ENCODE peak calls at places on chromosomes 6 and 20, in four cellular contexts. O is pancreas; B is heart left ventricle; D is CD8-positive, alpha-beta T cell. X is an unnamed sample. For H3K4me1 and H3K36me3, the result is how much of the 10 kb centered on the place peaks cover.

GRCh38 chr20:3077618-3078134 is 6.3 kb downstream of the OXT start:
- DNase-seq in O (no peak), B (no peak), D (no peak), X (no peak)

GRCh38 chr6:17656092-17656491 is 50.6 kb downstream of the NUP153 start:
- DNase-seq in O (no peak), B (no peak), D (no peak), X (no peak)

GRCh38 chr6:140494321-140495085 is 1120.1 kb upstream of the CITED2 start:
- DNase-seq in O (no peak), B (no peak), D (no peak), X (no peak)

GRCh38 chr6:149860834-149861602 is 3.1 kb downstream of the LRP11 start:
- DNase-seq in O (no peak), B (no peak), D (no peak), X (no peak)

GRCh38 chr6:38305995-38306681 is 333.6 kb downstream of the BTBD9 start:
- DNase-seq in O (no peak), B (no peak), D (no peak), X (no peak)

GRCh38 chr6:84258268-84258667 is 30.8 kb upstream of the CEP162 start:
- DNase-seq in O (no peak), B (no peak), D (no peak), X (no peak)

GRCh38 chr6:8556370-8557018 is 121.1 kb upstream of the SLC35B3 start:
- DNase-seq in O (no peak), B (no peak), D (no peak), X (no peak)

GRCh38 chr6:75117701-75118100 is 88.2 kb downstream of the COL12A1 start:
- DNase-seq in O (no peak), B (no peak), D (no peak), X (no peak)

GRCh38 chr6:106939208-106939607 is 35.3 kb downstream of the CD24 start:
- DNase-seq in O (no peak), B (no peak), D (no peak), X (no peak)

GRCh38 chr20:62208805-62209755 is 11.0 kb downstream of the HRH3 start:
- DNase-seq in O (no peak), B (no peak), D (no peak), X (peak)

GRCh38 chr20:39532205-39532604 is 570.1 kb downstream of the DHX35 start:
- DNase-seq in O (no peak), B (no peak), D (no peak), X (no peak)

GRCh38 chr20:11302436-11302835 is 615.3 kb upstream of the BTBD3 start:
- DNase-seq in O (no peak), B (no peak), D (no peak), X (no peak)

GRCh38 chr6:43076928-43077809 is 1.1 kb downstream of the PTK7 start:
- DNase-seq in O (peak), B (no peak), D (no peak), X (no peak)

GRCh38 chr6:129707882-129708495 is 2.0 kb downstream of the ARHGAP18 start:
- DNase-seq in O (no peak), B (no peak), D (no peak), X (no peak)

GRCh38 chr6:129701721-129702455 is 8.1 kb downstream of the ARHGAP18 start:
- DNase-seq in O (no peak), B (no peak), D (no peak), X (no peak)

GRCh38 chr6:129707028-129707427 is 2.9 kb downstream of the ARHGAP18 start:
- DNase-seq in O (no peak), B (no peak), D (no peak), X (no peak)

GRCh38 chr6:129705212-129705611 is 4.8 kb downstream of the ARHGAP18 start:
- DNase-seq in O (no peak), B (no peak), D (no peak), X (no peak)

GRCh38 chr6:129704708-129705107 is 5.3 kb downstream of the ARHGAP18 start:
- DNase-seq in O (no peak), B (no peak), D (no peak), X (no peak)
- H3K4me1 ChIP-seq in O (under half), B (under half), D (under half), X (under half)

GRCh38 chr6:52407467-52407866 is 12.7 kb upstream of the EFHC1 start:
- DNase-seq in O (no peak), B (no peak), D (no peak), X (no peak)
- TF ChIP-seq CTCF in O (no peak), B (peak), D (peak), X (peak)

GRCh38 chr20:35503841-35504460 is 25.5 kb downstream of the C20orf173 start:
- DNase-seq in O (no peak), B (peak), D (no peak), X (no peak)
- H3K36me3 ChIP-seq in O (under half), B (half or more), D (half or more), X (half or more)

DNA sequence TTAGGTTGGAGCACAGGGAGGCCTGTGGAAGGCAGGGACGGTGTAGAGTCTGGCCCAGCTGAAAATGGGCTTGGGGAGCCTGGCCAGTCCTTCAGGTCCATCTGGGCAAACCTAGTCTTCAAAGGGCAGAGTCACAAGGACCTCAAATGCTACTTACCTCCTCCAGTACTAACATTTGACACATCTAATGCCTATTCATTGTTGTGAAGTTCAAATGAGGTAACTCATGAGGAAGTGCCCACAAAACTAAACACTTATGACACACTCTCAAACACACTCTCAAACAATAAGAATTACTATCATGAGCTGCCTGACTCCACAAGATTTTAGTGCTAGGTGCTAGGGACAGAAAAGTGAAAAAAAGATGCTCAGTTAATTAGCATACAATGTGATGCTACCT is 27.1 kb downstream of the DAAM2 start:
- DNase-seq in O (no peak), B (no peak), D (no peak), X (no peak)
- H3K4me1 ChIP-seq in O (under half), B (under half), D (under half), X (under half)

GRCh38 chr6:11600251-11600650 is 62.7 kb downstream of the TMEM170B start:
- DNase-seq in O (no peak), B (no peak), D (no peak), X (no peak)
- TF ChIP-seq CTCF in O (no peak), B (no peak), D (no peak), X (no peak)

GRCh38 chr6:44416103-44416502 is 28.6 kb downstream of the CDC5L start:
- DNase-seq in O (no peak), B (no peak), D (no peak), X (no peak)
- H3K36me3 ChIP-seq in O (under half), B (half or more), D (under half), X (under half)

DNA sequence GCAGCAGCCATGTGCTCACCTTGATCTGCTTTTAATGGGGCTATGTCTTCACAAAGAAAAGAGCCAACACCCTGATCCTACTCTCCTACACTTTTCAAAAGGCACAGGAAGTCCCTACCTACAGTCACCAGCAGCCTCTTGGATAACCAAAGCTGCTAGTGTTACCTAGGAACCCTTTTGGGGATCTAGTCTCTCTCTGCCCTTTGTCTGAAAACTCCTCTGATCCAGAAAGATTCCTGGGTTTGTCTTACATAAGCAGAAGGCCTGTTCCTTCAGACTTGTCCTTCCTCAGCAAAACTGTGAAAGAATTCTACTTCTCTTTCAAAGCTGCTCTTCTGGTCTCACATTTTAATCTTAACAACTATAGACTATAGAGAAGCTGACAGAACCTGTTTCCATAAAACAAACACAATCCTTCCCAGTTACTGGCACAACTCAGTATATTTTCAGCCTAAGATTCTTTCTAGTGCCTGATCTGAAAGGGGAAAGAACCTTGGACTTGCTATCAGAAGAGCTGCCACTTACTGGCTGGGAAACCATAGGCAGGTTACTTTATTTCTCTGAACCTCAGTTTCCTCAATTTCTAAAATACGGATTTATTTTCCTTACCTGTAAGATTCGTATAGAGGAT is 2.9 kb downstream of the PLAGL2 start:
- DNase-seq in O (no peak), B (no peak), D (no peak), X (no peak)
- H3K4me1 ChIP-seq in O (half or more), B (half or more), D (half or more), X (half or more)

GRCh38 chr20:23042270-23042669 is 7.2 kb downstream of the SSTR4 start:
- DNase-seq in O (no peak), B (no peak), D (no peak), X (no peak)

GRCh38 chr20:23039885-23040508 is 4.9 kb downstream of the SSTR4 start:
- DNase-seq in O (no peak), B (no peak), D (no peak), X (no peak)

GRCh38 chr20:23046431-23046830 is 3.0 kb downstream of the THBD start:
- DNase-seq in O (no peak), B (no peak), D (no peak), X (no peak)

GRCh38 chr20:23047001-23047737 is 2.3 kb downstream of the THBD start:
- DNase-seq in O (no peak), B (no peak), D (no peak), X (no peak)

GRCh38 chr20:23043376-23043775 is 6.1 kb downstream of the THBD start:
- DNase-seq in O (no peak), B (no peak), D (no peak), X (no peak)
- TF ChIP-seq CTCF in O (no peak), B (no peak), D (no peak), X (no peak)

GRCh38 chr6:121093928-121094327 is 240.4 kb downstream of the TBC1D32 start:
- DNase-seq in O (no peak), B (no peak), D (no peak), X (no peak)
- H3K36me3 ChIP-seq in O (under half), B (under half), D (under half), X (under half)

GRCh38 chr6:88167625-88167937 is 1.4 kb upstream of the CNR1 start:
- DNase-seq in O (no peak), B (no peak), D (no peak), X (no peak)

GRCh38 chr6:88166493-88166900 is 350 bp upstream of the CNR1 start:
- DNase-seq in O (no peak), B (no peak), D (no peak), X (no peak)

GRCh38 chr6:88165877-88166492 is at the start of gene CNR1:
- DNase-seq in O (peak), B (peak), D (no peak), X (peak)

GRCh38 chr6:88166901-88167624 is 916 bp upstream of the CNR1 start:
- DNase-seq in O (no peak), B (peak), D (no peak), X (no peak)

GRCh38 chr6:88168362-88168761 is 2.2 kb upstream of the CNR1 start:
- DNase-seq in O (no peak), B (no peak), D (no peak), X (no peak)
- H3K4me1 ChIP-seq in O (under half), B (under half), D (under half), X (under half)